ENCODE peak calls at places on chromosomes 12 and 14, in ten cellular contexts. U, P, Y, I, B, S, A, C, X and Q are unnamed samples. For H3K36me3, the result is how much of the 10 kb centered on the place peaks cover.

GRCh38 chr12:80648866-80649265 is 58.6 kb upstream of the MYF6 start:
- DNase-seq in S (no peak), U (no peak), Y (no peak), B (peak), C (no peak), A (peak), I (no peak), X (no peak), P (no peak), Q (no peak)

GRCh38 chr12:94516985-94517384 is 57.3 kb upstream of the CEP83 start:
- DNase-seq in A (no peak), B (no peak), U (no peak), S (no peak), X (no peak), I (no peak), Y (no peak), C (no peak), P (peak), Q (no peak)

GRCh38 chr14:91395466-91395865 is 22.2 kb downstream of the CCDC88C start:
- DNase-seq in Y (no peak), C (no peak), B (no peak), S (no peak), A (no peak), P (no peak), U (no peak), I (no peak), X (no peak), Q (peak)

GRCh38 chr12:15982071-15982470 is 70.9 kb downstream of the DERA start:
- DNase-seq in B (no peak), S (no peak), A (no peak), X (no peak), P (no peak), Y (no peak), I (no peak), C (no peak), U (no peak), Q (no peak)

GRCh38 chr12:50101663-50102062 is 2.1 kb upstream of the GPD1 start:
- DNase-seq in B (peak), I (no peak), X (no peak), C (no peak), P (peak), S (no peak), A (peak), U (no peak), Y (no peak), Q (peak)

GRCh38 chr14:100045687-100046344 is 19.4 kb upstream of the EVL start:
- DNase-seq in U (no peak), X (no peak), I (no peak), A (peak), C (no peak), S (no peak), B (no peak), P (no peak), Y (no peak), Q (no peak)

GRCh38 chr12:43758247-43758727 is 303 bp downstream of the PUS7L start:
- DNase-seq in S (no peak), C (no peak), A (peak), I (peak), U (no peak), Y (peak), B (peak), P (no peak), X (peak), Q (peak)

GRCh38 chr14:36988989-36989388 is 183.4 kb downstream of the SLC25A21 start:
- DNase-seq in U (no peak), P (no peak), X (no peak), I (no peak), S (no peak), Y (no peak), B (peak), C (no peak), A (no peak), Q (no peak)

GRCh38 chr12:108914031-108914630 is 34.2 kb downstream of the DAO start:
- DNase-seq in A (peak), B (peak), S (no peak), U (no peak), Y (no peak), P (no peak), X (no peak), I (peak), C (no peak), Q (no peak)

GRCh38 chr12:67650127-67650495 is 1.6 kb downstream of the DYRK2 start:
- DNase-seq in P (no peak), I (peak), B (no peak), A (peak), U (peak), Y (no peak), S (no peak), C (peak), X (no peak), Q (no peak)

GRCh38 chr12:69553626-69554248 is 31.5 kb upstream of the CCT2 start:
- DNase-seq in P (no peak), S (no peak), A (peak), U (no peak), C (peak), Y (no peak), X (no peak), B (peak), I (no peak), Q (no peak)

GRCh38 chr12:109744991-109745942 is 31.6 kb downstream of the FAM222A start:
- DNase-seq in C (peak), P (no peak), S (no peak), B (peak), X (peak), Y (no peak), A (no peak), U (no peak), I (peak), Q (no peak)

GRCh38 chr14:37232907-37233481 is 35.3 kb downstream of the MIPOL1 start:
- DNase-seq in C (no peak), S (no peak), X (no peak), A (peak), I (no peak), B (peak), P (peak), U (no peak), Y (no peak), Q (peak)

GRCh38 chr12:65278576-65279386 is at the start of gene MSRB3:
- DNase-seq in Y (peak), U (peak), B (peak), P (peak), A (peak), X (peak), S (no peak), I (peak), C (peak), Q (peak)

DNA sequence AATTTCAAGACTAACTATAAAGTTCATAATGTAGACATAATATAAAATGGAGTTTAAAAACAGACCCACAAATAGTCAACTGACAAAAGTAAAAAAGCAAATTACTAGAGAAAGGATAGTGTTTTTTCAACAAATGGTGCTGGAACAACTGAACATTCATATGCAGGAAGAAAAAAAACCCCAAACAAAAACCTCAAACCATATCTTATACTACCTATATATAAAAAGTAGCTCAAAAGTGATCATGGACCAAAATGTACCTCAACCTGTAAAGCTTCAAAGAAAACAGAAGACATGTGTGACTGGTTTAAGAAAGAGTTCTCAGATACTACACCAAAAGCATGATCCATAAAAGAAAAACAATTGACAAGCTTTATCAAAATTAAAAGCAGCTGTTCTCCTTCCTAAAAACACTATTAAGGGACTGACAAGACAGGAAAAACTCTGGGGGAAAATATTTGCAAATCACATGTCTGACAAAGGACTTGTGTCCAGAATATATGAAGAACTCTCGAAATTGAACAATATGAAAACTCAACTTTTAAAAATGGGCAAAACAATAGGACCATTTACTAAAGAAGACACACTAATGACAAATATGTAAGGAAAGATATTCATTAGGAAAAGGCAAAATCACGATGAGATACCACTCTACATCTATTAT is 22.7 kb upstream of the ARID4A start:
- DNase-seq in X (no peak), P (no peak), U (peak), C (no peak), S (no peak), Y (no peak), A (peak), I (no peak), B (no peak), Q (no peak)
- H3K4me3 ChIP-seq in X (no peak), P (no peak), U (no peak), C (no peak), S (no peak), Y (no peak), A (no peak), I (no peak), B (no peak), Q (no peak)

GRCh38 chr12:27723212-27723611 is 12.6 kb downstream of the MRPS35 start:
- DNase-seq in Y (no peak), A (no peak), P (no peak), C (no peak), U (no peak), S (no peak), B (no peak), I (no peak), X (no peak), Q (no peak)
- H3K36me3 ChIP-seq in Y (under half), A (half or more), P (under half), C (under half), U (under half), S (under half), B (under half), I (half or more), X (half or more), Q (under half)

DNA sequence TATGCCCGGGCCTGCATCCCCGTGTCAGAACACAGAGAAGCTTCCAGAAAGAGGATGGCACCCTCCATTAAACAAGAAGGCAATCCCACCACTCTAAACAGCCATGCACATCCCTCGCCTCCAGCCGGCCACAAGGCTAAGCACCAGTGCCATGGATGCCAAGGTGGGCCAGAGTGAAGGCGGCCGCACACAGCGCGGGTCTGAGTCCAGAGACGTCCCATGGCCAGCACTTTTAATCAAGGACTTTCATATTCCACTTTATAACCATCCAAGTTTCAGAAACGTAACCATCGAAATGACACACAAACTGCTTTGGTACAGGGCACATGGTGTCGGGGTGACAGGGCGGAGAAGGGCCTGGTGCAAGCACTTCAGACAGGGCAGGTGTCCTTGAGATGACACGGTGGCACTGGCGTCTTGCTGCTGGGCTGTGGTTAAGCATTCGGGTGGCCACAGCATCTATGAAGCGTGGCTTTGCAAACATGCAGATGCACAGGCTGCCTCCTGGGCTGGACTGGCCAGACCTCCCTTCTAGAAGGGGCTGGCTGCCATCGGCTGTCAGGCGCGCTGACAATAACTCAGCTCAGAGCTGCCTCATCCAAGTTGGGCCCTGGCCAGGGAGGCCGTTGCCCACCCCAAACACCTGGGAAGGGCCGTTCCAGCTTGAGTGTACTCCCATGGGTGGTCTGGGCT is 117.2 kb downstream of the RFLNA start:
- DNase-seq in X (no peak), S (no peak), B (no peak), I (no peak), P (no peak), A (no peak), C (no peak), Y (no peak), U (no peak), Q (no peak)
- H3K4me3 ChIP-seq in X (no peak), S (no peak), B (no peak), I (no peak), P (no peak), A (no peak), C (no peak), Y (no peak), U (no peak), Q (no peak)

GRCh38 chr12:93043192-93043876 is 114.2 kb upstream of the EEA1 start:
- DNase-seq in C (no peak), S (no peak), I (no peak), Y (no peak), P (no peak), X (no peak), A (no peak), B (no peak), U (no peak), Q (no peak)

GRCh38 chr12:93041416-93041815 is 112.3 kb upstream of the EEA1 start:
- DNase-seq in S (no peak), C (no peak), Y (no peak), P (no peak), I (no peak), B (no peak), A (no peak), U (no peak), X (no peak), Q (no peak)

GRCh38 chr12:93043877-93044209 is 114.7 kb upstream of the EEA1 start:
- DNase-seq in A (no peak), S (no peak), I (no peak), U (no peak), Y (no peak), C (no peak), X (no peak), B (no peak), P (no peak), Q (no peak)

GRCh38 chr12:93042684-93043083 is 113.6 kb upstream of the EEA1 start:
- DNase-seq in Y (peak), U (no peak), A (no peak), P (no peak), B (no peak), I (no peak), S (no peak), X (no peak), C (no peak), Q (no peak)

GRCh38 chr12:93042283-93042682 is 113.2 kb upstream of the EEA1 start:
- DNase-seq in Y (no peak), U (no peak), A (no peak), B (peak), X (no peak), I (no peak), S (no peak), C (no peak), P (no peak), Q (no peak)
- H3K36me3 ChIP-seq in Y (under half), U (under half), A (under half), B (under half), X (under half), I (under half), S (under half), C (under half), P (under half), Q (under half)